ENCODE peak calls at places on chromosomes 7 and 10, in six cellular contexts. H is posterior cingulate gyrus, O is AG09319, E is hippocampal formation, L is aorta, C is H9. T is an unnamed sample.

GRCh38 chr10:44033008-44033407 is 351.9 kb downstream of the CXCL12 start:
- DNase-seq in H (no peak), E (no peak), O (no peak), L (no peak), C (no peak), T (no peak)

GRCh38 chr7:64101943-64102655 is 56.9 kb downstream of the ZNF727 start:
- DNase-seq in C (no peak), L (no peak), E (no peak), H (no peak), O (no peak), T (no peak)

GRCh38 chr10:79275431-79275851 is 71.8 kb upstream of the PPIF start:
- DNase-seq in C (no peak), H (peak), E (peak), L (peak), O (no peak), T (no peak)

GRCh38 chr10:59677253-59677831 is 32.3 kb downstream of the SLC16A9 start:
- DNase-seq in L (no peak), C (no peak), E (no peak), H (no peak), O (no peak), T (no peak)

GRCh38 chr7:2520131-2520807 is 695 bp downstream of the LFNG start:
- DNase-seq in L (no peak), H (no peak), C (no peak), O (no peak), E (no peak), T (no peak)

GRCh38 chr7:150855046-150855445 is 2.7 kb downstream of the AOC1 start:
- DNase-seq in O (no peak), L (no peak), E (no peak), C (peak), H (no peak), T (no peak)

GRCh38 chr10:43861966-43862751 is 213.5 kb upstream of the ZNF32 start:
- DNase-seq in C (no peak), E (no peak), L (peak), H (no peak), O (peak), T (no peak)

GRCh38 chr7:2030475-2031456 is 202.0 kb downstream of the MAD1L1 start:
- DNase-seq in C (no peak), H (no peak), L (peak), E (no peak), O (no peak), T (no peak)

GRCh38 chr7:102444961-102445673 is 11.7 kb downstream of the ORAI2 start:
- DNase-seq in H (no peak), E (no peak), L (no peak), C (no peak), O (no peak), T (no peak)

GRCh38 chr10:78575400-78575799 is 493.4 kb upstream of the ZMIZ1 start:
- DNase-seq in E (no peak), O (no peak), L (no peak), C (no peak), H (no peak), T (no peak)

GRCh38 chr7:106276513-106276912 is 8.3 kb downstream of the NAMPT start:
- DNase-seq in C (no peak), H (no peak), O (no peak), E (no peak), L (no peak), T (no peak)

GRCh38 chr7:30028749-30029635 is 780 bp downstream of the PLEKHA8 start:
- DNase-seq in E (peak), L (peak), C (peak), H (peak), O (no peak), T (peak)

GRCh38 chr10:5943536-5943935 is 33.8 kb downstream of the IL15RA start:
- DNase-seq in E (no peak), H (no peak), C (peak), L (peak), O (peak), T (no peak)

GRCh38 chr10:119423510-119423874 is 119.0 kb downstream of the RGS10 start:
- DNase-seq in H (no peak), L (peak), C (no peak), E (no peak), O (no peak), T (no peak)

GRCh38 chr7:33719059-33719581 is 186.2 kb upstream of the BMPER start:
- DNase-seq in C (no peak), E (no peak), O (no peak), H (peak), L (peak), T (no peak)

GRCh38 chr10:46328853-46329689 is 42.3 kb downstream of the ANTXRL start:
- DNase-seq in O (no peak), E (peak), H (peak), L (no peak), C (peak), T (no peak)

GRCh38 chr10:109504401-109504800 is 418.9 kb downstream of the XPNPEP1 start:
- DNase-seq in O (no peak), E (no peak), L (no peak), C (no peak), H (no peak), T (no peak)

GRCh38 chr7:34757570-34758110 is 99.6 kb downstream of the NPSR1 start:
- DNase-seq in C (no peak), H (no peak), L (no peak), O (no peak), E (no peak), T (no peak)

GRCh38 chr7:122528879-122529481 is 169.9 kb downstream of the RNF133 start:
- DNase-seq in O (peak), E (no peak), H (no peak), L (no peak), C (no peak), T (peak)

GRCh38 chr10:122490786-122491680 is 29.7 kb downstream of the HTRA1 start:
- DNase-seq in C (no peak), O (no peak), L (peak), H (no peak), E (no peak), T (no peak)

GRCh38 chr10:133039823-133040704 is 47.7 kb upstream of the ADGRA1 start:
- DNase-seq in E (no peak), C (no peak), O (no peak), L (no peak), H (no peak), T (no peak)

GRCh38 chr7:151249034-151249731 is 689 bp upstream of the SMARCD3 start:
- DNase-seq in O (no peak), L (peak), C (no peak), E (peak), H (peak), T (no peak)

GRCh38 chr10:23754179-23754578 is 315.3 kb downstream of the OTUD1 start:
- DNase-seq in E (no peak), C (no peak), H (no peak), O (no peak), L (no peak), T (peak)

GRCh38 chr7:107045980-107046379 is 1.5 kb downstream of the PRKAR2B start:
- DNase-seq in E (no peak), L (no peak), H (no peak), O (peak), C (no peak), T (no peak)